ENCODE peak calls at places on chromosome 20, in six cellular contexts. B is SHP77; F is GM03348; M is prostate gland; E is stimulated activated CD4-positive, alpha-beta T cell treated with anti-CD3 and anti-CD28 coated beads, Interleukin-12 subunit alpha, Interleukin-12 subunit beta, amount 100 ng/mL, for 48 hours; X is non-pigmented ciliary epithelial cell. P is an unnamed sample.

GRCh38 chr20:6768228-6769185 is 1.0 kb downstream of the BMP2 start:
- DNase-seq in B (no peak), F (peak; percentile 33), M (peak; percentile 9), E (no peak), X (no peak), P (no peak)

GRCh38 chr20:33947709-33948295 is 45.9 kb upstream of the RALY start:
- DNase-seq in B (peak; percentile 70), F (no peak), M (no peak), E (peak; percentile 28), X (no peak), P (peak; percentile 88)

GRCh38 chr20:22825076-22825475 is 210.0 kb upstream of the SSTR4 start:
- DNase-seq in B (no peak), F (no peak), M (no peak), E (no peak), X (peak; percentile 44), P (no peak)

GRCh38 chr20:38134427-38135281 is 30.4 kb downstream of the TGM2 start:
- DNase-seq in B (no peak), F (peak; percentile 49), M (no peak), E (no peak), X (peak; percentile 78), P (peak; percentile 62)

GRCh38 chr20:48783533-48784272 is 44.1 kb downstream of the PREX1 start:
- DNase-seq in B (no peak), F (no peak), M (no peak), E (no peak), X (no peak), P (no peak)

GRCh38 chr20:50561379-50562078 is 51.3 kb downstream of the PTPN1 start:
- DNase-seq in B (no peak), F (peak; percentile 90), M (no peak), E (peak; percentile 46), X (peak; percentile 90), P (no peak)

GRCh38 chr20:8946036-8946926 is 122.6 kb upstream of the PLCB4 start:
- DNase-seq in B (no peak), F (no peak), M (no peak), E (no peak), X (no peak), P (no peak)

GRCh38 chr20:31260326-31260932 is 3.0 kb downstream of the DEFB115 start:
- DNase-seq in B (peak; percentile 68), F (no peak), M (no peak), E (no peak), X (no peak), P (peak; percentile 36)

GRCh38 chr20:8735674-8736073 is 333.2 kb upstream of the PLCB4 start:
- DNase-seq in B (no peak), F (no peak), M (no peak), E (no peak), X (no peak), P (no peak)

GRCh38 chr20:4014031-4014474 is 1.3 kb downstream of the RNF24 start:
- DNase-seq in B (peak; percentile 57), F (peak; percentile 43), M (peak; percentile 93), E (no peak), X (peak; percentile 47), P (no peak)

GRCh38 chr20:24829649-24830370 is 119.3 kb upstream of the CST7 start:
- DNase-seq in B (no peak), F (no peak), M (no peak), E (no peak), X (no peak), P (no peak)